ENCODE peak calls at places on chromosomes 1 and 21, in nine cellular contexts. M is fibroblast of villous mesenchyme, W is cardiac muscle cell, C is thoracic aorta, S is adrenal gland, T is endothelial cell of umbilical vein, H is body of pancreas, X is colonic mucosa, N is heart right ventricle. U is an unnamed sample.
A peak's percentile ranks its signal among the peaks of the same experiment; 100 is the strongest.

GRCh38 chr1:85628791-85629531 is 48.4 kb downstream of the CCN1 start:
- DNase-seq in S (no peak), M (peak; percentile 92), W (no peak), X (peak; percentile 53), H (peak; percentile 56), T (peak; percentile 81), N (peak; percentile 34), C (no peak), U (no peak)

GRCh38 chr1:231550448-231550781 is 21.9 kb downstream of the TSNAX start:
- DNase-seq in W (peak; percentile 43), X (no peak), S (no peak), C (no peak), T (no peak), N (no peak), M (peak; percentile 16), H (peak; percentile 16), U (no peak)

GRCh38 chr1:150609726-150610125 is 19.7 kb downstream of the ENSA start:
- DNase-seq in S (no peak), C (no peak), M (peak; percentile 66), N (no peak), X (no peak), W (no peak), H (no peak), T (peak; percentile 59), U (no peak)

GRCh38 chr1:36576118-36576517 is 93.4 kb upstream of the CSF3R start:
- DNase-seq in H (peak; percentile 37), C (no peak), T (peak; percentile 49), W (peak; percentile 79), N (peak; percentile 42), X (peak; percentile 26), M (peak; percentile 36), S (peak; percentile 37), U (no peak)

GRCh38 chr1:23718482-23718881 is 24.8 kb upstream of the ELOA start:
- DNase-seq in T (peak; percentile 29), S (no peak), H (no peak), M (peak; percentile 47), N (no peak), X (no peak), C (no peak), W (peak; percentile 43), U (no peak)

GRCh38 chr1:219924348-219924747 is 4.0 kb downstream of the SLC30A10 start:
- DNase-seq in M (no peak), X (peak; percentile 45), N (no peak), W (no peak), H (no peak), C (no peak), S (no peak), T (no peak), U (no peak)

GRCh38 chr1:9714257-9714718 is 62.8 kb downstream of the PIK3CD start:
- DNase-seq in N (no peak), W (no peak), M (no peak), S (no peak), H (no peak), T (no peak), X (no peak), C (no peak), U (no peak)

GRCh38 chr1:198101716-198102453 is 54.9 kb upstream of the NEK7 start:
- DNase-seq in N (no peak), M (no peak), S (no peak), X (no peak), W (no peak), T (no peak), C (no peak), H (no peak), U (no peak)

GRCh38 chr1:185646202-185646683 is 87.9 kb upstream of the HMCN1 start:
- DNase-seq in W (peak; percentile 85), S (peak; percentile 66), C (no peak), T (peak; percentile 99), N (peak; percentile 79), H (peak; percentile 92), M (peak; percentile 91), X (peak; percentile 83), U (peak; percentile 87)

GRCh38 chr1:188170446-188170845 is 1341.7 kb downstream of the PLA2G4A start:
- DNase-seq in M (no peak), T (no peak), S (no peak), H (no peak), W (no peak), N (no peak), C (no peak), X (no peak), U (no peak)

GRCh38 chr1:113732802-113733201 is 26.5 kb downstream of the PHTF1 start:
- DNase-seq in W (no peak), C (no peak), S (no peak), T (no peak), H (no peak), X (no peak), N (no peak), M (no peak), U (no peak)

GRCh38 chr1:31787786-31788137 is 23.6 kb upstream of the ADGRB2 start:
- DNase-seq in H (no peak), T (no peak), M (no peak), C (no peak), W (no peak), S (no peak), X (no peak), N (no peak), U (no peak)

GRCh38 chr1:195745170-195746009 is 862.9 kb downstream of the KCNT2 start:
- DNase-seq in S (no peak), C (no peak), X (no peak), T (no peak), M (no peak), W (no peak), N (no peak), H (no peak), U (no peak)

GRCh38 chr1:60959701-60960100 is 122.7 kb upstream of the NFIA start:
- DNase-seq in S (no peak), X (no peak), T (no peak), M (no peak), N (no peak), C (no peak), W (no peak), H (no peak), U (no peak)

GRCh38 chr1:151867785-151868403 is 14.4 kb upstream of the THEM5 start:
- DNase-seq in N (no peak), H (no peak), T (peak; percentile 81), C (no peak), X (no peak), W (no peak), S (no peak), M (peak; percentile 66), U (no peak)

GRCh38 chr1:46708121-46708520 is 10.8 kb downstream of the EFCAB14 start:
- DNase-seq in S (no peak), T (no peak), X (no peak), M (no peak), C (no peak), W (no peak), N (no peak), H (no peak), U (no peak)

GRCh38 chr1:47424336-47424982 is 8.4 kb downstream of the FOXE3 start:
- DNase-seq in X (peak; percentile 42), N (no peak), T (peak; percentile 29), M (peak; percentile 56), W (peak; percentile 64), H (peak; percentile 31), C (no peak), S (no peak), U (no peak)

GRCh38 chr1:215476541-215476940 is 90.6 kb upstream of the KCTD3 start:
- DNase-seq in N (no peak), T (no peak), M (peak; percentile 25), X (no peak), C (no peak), W (no peak), S (no peak), H (no peak), U (no peak)

GRCh38 chr21:43861716-43862115 is 3.3 kb upstream of the AGPAT3 start:
- DNase-seq in W (no peak), C (no peak), N (no peak), X (no peak), S (no peak), T (no peak), H (peak; percentile 55), M (no peak), U (no peak)

GRCh38 chr1:172948457-172948856 is 102.3 kb downstream of the TNFSF18 start:
- DNase-seq in N (no peak), X (no peak), H (no peak), S (no peak), T (peak; percentile 89), M (peak; percentile 64), W (no peak), C (no peak), U (no peak)

GRCh38 chr1:113416515-113416914 is 26.2 kb downstream of the MAGI3 start:
- DNase-seq in W (no peak), X (no peak), T (no peak), M (no peak), C (no peak), N (no peak), S (no peak), H (no peak), U (no peak)

GRCh38 chr1:223670458-223671159 is 5.1 kb upstream of the CAPN8 start:
- DNase-seq in C (no peak), X (peak; percentile 57), W (peak; percentile 82), M (peak; percentile 30), T (peak; percentile 12), N (no peak), H (peak; percentile 44), S (peak; percentile 12), U (no peak)

DNA sequence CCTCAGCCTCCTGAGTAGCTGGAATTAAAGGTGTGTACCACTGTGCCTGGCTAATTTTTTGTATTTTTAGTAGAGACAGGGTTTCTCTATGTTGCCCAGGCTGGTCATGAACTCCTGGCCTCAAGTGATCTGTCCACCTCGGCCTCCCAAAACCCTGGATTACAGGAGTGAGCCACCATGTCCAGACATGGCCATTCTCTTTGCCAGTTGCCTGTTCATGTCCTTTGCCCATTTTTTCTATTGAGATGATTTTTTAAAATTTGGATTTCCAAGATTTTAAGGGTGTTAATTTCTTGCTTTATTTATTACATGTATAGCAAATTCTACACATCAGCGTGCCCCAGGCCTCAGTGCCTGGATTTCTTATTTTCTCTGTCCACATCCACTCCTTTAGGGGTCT is 2.8 kb downstream of the POLR3GL start:
- DNase-seq in N (no peak), W (no peak), T (no peak), S (no peak), M (no peak), C (no peak), X (no peak), H (no peak), U (no peak)
- TF ChIP-seq CTCF in N (no peak), W (no peak), T (no peak), S (no peak), M (no peak), C (no peak), X (no peak), H (no peak), U (no peak)

GRCh38 chr1:157490337-157491165 is 61.8 kb downstream of the FCRL5 start:
- DNase-seq in M (peak; percentile 50), N (peak; percentile 43), T (peak; percentile 58), W (peak; percentile 82), C (no peak), X (peak; percentile 89), S (peak; percentile 67), H (peak; percentile 77), U (peak; percentile 3)
- TF ChIP-seq CTCF in M (peak; percentile 72), N (peak; percentile 15), T (peak; percentile 62), W (peak; percentile 75), C (peak; percentile 15), X (peak; percentile 54), S (peak; percentile 55), H (peak; percentile 70), U (peak; percentile 69)

GRCh38 chr1:244833734-244834595 is 1.5 kb upstream of the COX20 start:
- DNase-seq in W (peak; percentile 48), C (no peak), H (peak; percentile 73), M (peak; percentile 81), X (peak; percentile 65), S (peak; percentile 65), N (peak; percentile 64), T (peak; percentile 89), U (no peak)
- TF ChIP-seq CTCF in W (peak; percentile 26), C (peak; percentile 37), H (peak; percentile 56), M (peak; percentile 25), X (no peak), S (peak; percentile 53), N (no peak), T (no peak), U (peak; percentile 15)

GRCh38 chr1:43938892-43939587 is 5.4 kb downstream of the ARTN start:
- DNase-seq in W (no peak), H (no peak), X (no peak), N (no peak), C (no peak), T (no peak), M (no peak), S (no peak), U (no peak)
- TF ChIP-seq CTCF in W (no peak), H (no peak), X (no peak), N (no peak), C (no peak), T (no peak), M (no peak), S (no peak), U (no peak)